ENCODE peak calls at places on chromosomes 16 and 17, in seven cellular contexts. P, K, U, V, Q, R and M are unnamed samples.

GRCh38 chr17:82970067-82970466 is 109.3 kb upstream of the METRNL start:
- DNase-seq in R (no peak), U (no peak), K (no peak), P (no peak), Q (no peak), V (no peak), M (no peak)

GRCh38 chr16:64489449-64489848 is 632.4 kb downstream of the CDH11 start:
- DNase-seq in V (no peak), R (no peak), U (no peak), Q (no peak), P (no peak), K (no peak), M (no peak)

GRCh38 chr16:68425498-68426354 is 22.6 kb downstream of the SMPD3 start:
- DNase-seq in R (no peak), K (no peak), Q (no peak), P (no peak), V (no peak), U (no peak), M (no peak)

GRCh38 chr17:61519139-61519538 is 66.9 kb downstream of the TBX4 start:
- DNase-seq in P (no peak), Q (no peak), R (no peak), U (no peak), K (no peak), V (no peak), M (no peak)

GRCh38 chr17:49703557-49704277 is 4.0 kb downstream of the SLC35B1 start:
- DNase-seq in R (peak), U (peak), Q (no peak), P (no peak), V (peak), K (peak), M (peak)

GRCh38 chr16:73563709-73564108 is 515.8 kb upstream of the ZFHX3 start:
- DNase-seq in K (no peak), R (no peak), P (no peak), Q (no peak), V (no peak), U (no peak), M (no peak)

GRCh38 chr17:34645636-34646035 is 66.3 kb downstream of the TMEM132E start:
- DNase-seq in V (no peak), P (no peak), K (peak), Q (peak), R (no peak), U (no peak), M (no peak)

GRCh38 chr17:27153005-27153404 is 140.9 kb upstream of the WSB1 start:
- DNase-seq in K (peak), P (no peak), V (peak), R (no peak), U (no peak), Q (no peak), M (no peak)

GRCh38 chr16:26930776-26931175 is 136.0 kb upstream of the C16orf82 start:
- DNase-seq in U (no peak), P (no peak), Q (no peak), R (no peak), V (no peak), K (no peak), M (no peak)

GRCh38 chr17:80719449-80719848 is 174.8 kb downstream of the RPTOR start:
- DNase-seq in U (no peak), R (no peak), V (no peak), Q (no peak), P (no peak), K (no peak), M (no peak)

GRCh38 chr17:8859029-8859803 is 8.3 kb downstream of the PIK3R6 start:
- DNase-seq in V (peak), U (no peak), Q (no peak), R (no peak), P (no peak), K (peak), M (no peak)

GRCh38 chr16:79809376-79809775 is 208.8 kb upstream of the MAF start:
- DNase-seq in V (no peak), Q (no peak), P (no peak), U (no peak), R (no peak), K (no peak), M (no peak)

GRCh38 chr16:88991813-88992350 is 14.9 kb upstream of the CBFA2T3 start:
- DNase-seq in P (no peak), K (no peak), R (no peak), U (no peak), Q (no peak), V (no peak), M (no peak)

GRCh38 chr16:82185012-82185411 is 15.0 kb upstream of the MPHOSPH6 start:
- DNase-seq in K (no peak), V (no peak), Q (no peak), R (peak), P (no peak), U (no peak), M (no peak)

GRCh38 chr17:35423761-35424160 is 8.5 kb downstream of the SLFN12 start:
- DNase-seq in V (peak), U (peak), R (peak), K (peak), P (no peak), Q (no peak), M (no peak)

GRCh38 chr17:55463600-55463999 is 42.0 kb upstream of the MMD start:
- DNase-seq in K (no peak), Q (no peak), R (no peak), U (no peak), P (no peak), V (no peak), M (no peak)

GRCh38 chr17:12769981-12770380 is 19.3 kb upstream of the ARHGAP44 start:
- DNase-seq in K (no peak), V (no peak), U (no peak), P (no peak), Q (no peak), R (no peak), M (no peak)

GRCh38 chr17:40309938-40310510 is 1.0 kb downstream of the RARA start:
- DNase-seq in K (no peak), P (no peak), R (no peak), Q (no peak), U (no peak), V (no peak), M (no peak)

GRCh38 chr17:4276514-4276913 is 12.7 kb upstream of the ANKFY1 start:
- DNase-seq in Q (no peak), K (no peak), P (no peak), R (peak), U (no peak), V (peak), M (no peak)

GRCh38 chr17:37752482-37752881 is 7.6 kb upstream of the HNF1B start:
- DNase-seq in P (no peak), K (peak), Q (no peak), R (peak), V (peak), U (peak), M (no peak)

GRCh38 chr17:45150911-45151809 is 2.9 kb downstream of the HEXIM1 start:
- DNase-seq in Q (no peak), R (no peak), U (no peak), V (no peak), P (no peak), K (no peak), M (no peak)

GRCh38 chr17:80348551-80349436 is 66.2 kb upstream of the ENDOV start:
- DNase-seq in V (peak), U (no peak), R (peak), K (no peak), P (no peak), Q (no peak), M (no peak)